ENCODE peak calls at places on chromosomes 3 and 15, in eight cellular contexts. I, Y, J, L, F, V, P and Z are unnamed samples.

GRCh38 chr15:50953302-50953701 is 44.8 kb downstream of the AP4E1 start:
- DNase-seq in I (no peak), Y (peak; percentile 10), J (no peak), L (no peak), F (no peak), V (no peak), P (no peak), Z (no peak)

GRCh38 chr3:151916781-151917180 is 43.3 kb downstream of the SUCNR1 start:
- DNase-seq in I (no peak), Y (no peak), J (no peak), L (no peak), F (no peak), V (no peak), P (no peak), Z (no peak)

GRCh38 chr15:65041787-65042186 is 3.4 kb upstream of the SLC51B start:
- DNase-seq in I (no peak), Y (no peak), J (no peak), L (no peak), F (no peak), V (no peak), P (no peak), Z (no peak)

GRCh38 chr15:89472785-89473256 is 23.6 kb downstream of the RHCG start:
- DNase-seq in I (peak; percentile 78), Y (peak; percentile 48), J (peak; percentile 56), L (peak; percentile 72), F (peak; percentile 95), V (no peak), P (peak; percentile 67), Z (peak; percentile 86)

GRCh38 chr3:107660316-107660976 is 137.7 kb downstream of the BBX start:
- DNase-seq in I (peak; percentile 50), Y (peak; percentile 19), J (peak; percentile 39), L (no peak), F (no peak), V (no peak), P (peak; percentile 56), Z (peak; percentile 42)

GRCh38 chr3:188712257-188712924 is 459.4 kb upstream of the TPRG1 start:
- DNase-seq in I (peak; percentile 25), Y (no peak), J (peak; percentile 83), L (no peak), F (no peak), V (no peak), P (peak; percentile 64), Z (peak; percentile 7)

GRCh38 chr15:36449084-36449661 is 130.3 kb upstream of the CDIN1 start:
- DNase-seq in I (peak; percentile 42), Y (peak; percentile 83), J (no peak), L (peak; percentile 83), F (no peak), V (no peak), P (no peak), Z (no peak)

GRCh38 chr15:50058231-50058630 is 60.8 kb downstream of the ATP8B4 start:
- DNase-seq in I (no peak), Y (no peak), J (no peak), L (no peak), F (no peak), V (no peak), P (peak; percentile 68), Z (no peak)

GRCh38 chr3:58623478-58623877 is 43.1 kb downstream of the FAM3D start:
- DNase-seq in I (no peak), Y (no peak), J (no peak), L (no peak), F (no peak), V (no peak), P (no peak), Z (no peak)

GRCh38 chr3:32238027-32238815 is at the start of gene CMTM8:
- DNase-seq in I (peak; percentile 60), Y (no peak), J (peak; percentile 69), L (peak; percentile 51), F (peak; percentile 77), V (no peak), P (peak; percentile 51), Z (peak; percentile 69)

GRCh38 chr3:12901631-12902045 is 60.3 kb upstream of the RPL32 start:
- DNase-seq in I (no peak), Y (no peak), J (peak; percentile 21), L (peak; percentile 65), F (no peak), V (no peak), P (no peak), Z (peak; percentile 69)

GRCh38 chr15:82663186-82663600 is 16.0 kb upstream of the CPEB1 start:
- DNase-seq in I (peak; percentile 53), Y (no peak), J (peak; percentile 36), L (peak; percentile 87), F (peak; percentile 90), V (no peak), P (peak; percentile 17), Z (peak; percentile 68)

GRCh38 chr3:126509565-126510322 is 7.8 kb downstream of the UROC1 start:
- DNase-seq in I (no peak), Y (no peak), J (no peak), L (no peak), F (no peak), V (no peak), P (no peak), Z (no peak)

GRCh38 chr15:96328101-96328958 is 2.2 kb upstream of the NR2F2 start:
- DNase-seq in I (no peak), Y (no peak), J (no peak), L (no peak), F (no peak), V (no peak), P (peak; percentile 68), Z (no peak)

GRCh38 chr3:24689353-24689752 is 194.7 kb upstream of the THRB start:
- DNase-seq in I (no peak), Y (no peak), J (no peak), L (no peak), F (no peak), V (no peak), P (no peak), Z (no peak)

GRCh38 chr3:37992271-37993066 is 1.9 kb downstream of the VILL start:
- DNase-seq in I (no peak), Y (no peak), J (peak; percentile 48), L (no peak), F (no peak), V (no peak), P (no peak), Z (no peak)

GRCh38 chr15:100244796-100245495 is 96.8 kb downstream of the ADAMTS17 start:
- DNase-seq in I (no peak), Y (no peak), J (no peak), L (no peak), F (no peak), V (no peak), P (no peak), Z (no peak)

GRCh38 chr15:74196175-74196574 is 6.4 kb downstream of the STRA6 start:
- DNase-seq in I (peak; percentile 94), Y (peak; percentile 77), J (peak; percentile 43), L (no peak), F (no peak), V (no peak), P (no peak), Z (no peak)

GRCh38 chr3:120688121-120688520 is 6.1 kb upstream of the HGD start:
- DNase-seq in I (no peak), Y (no peak), J (no peak), L (no peak), F (no peak), V (peak; percentile 55), P (no peak), Z (no peak)

GRCh38 chr3:184716652-184717607 is 5.1 kb upstream of the MAGEF1 start:
- DNase-seq in I (no peak), Y (no peak), J (peak; percentile 12), L (no peak), F (peak; percentile 60), V (no peak), P (no peak), Z (peak; percentile 74)

GRCh38 chr15:66682865-66683264 is 19.2 kb upstream of the SMAD6 start:
- DNase-seq in I (no peak), Y (no peak), J (no peak), L (no peak), F (no peak), V (no peak), P (no peak), Z (no peak)

GRCh38 chr15:48754011-48754410 is 56.9 kb downstream of the CEP152 start:
- DNase-seq in I (no peak), Y (no peak), J (no peak), L (no peak), F (no peak), V (no peak), P (no peak), Z (no peak)

GRCh38 chr3:18937574-18937973 is 210.7 kb upstream of the KCNH8 start:
- DNase-seq in I (no peak), Y (no peak), J (no peak), L (no peak), F (no peak), V (no peak), P (no peak), Z (no peak)
- TF ChIP-seq MAX in I (no peak), Y (no peak), J (no peak), L (no peak), F (no peak), V (no peak), P (no peak), Z (no peak)

DNA sequence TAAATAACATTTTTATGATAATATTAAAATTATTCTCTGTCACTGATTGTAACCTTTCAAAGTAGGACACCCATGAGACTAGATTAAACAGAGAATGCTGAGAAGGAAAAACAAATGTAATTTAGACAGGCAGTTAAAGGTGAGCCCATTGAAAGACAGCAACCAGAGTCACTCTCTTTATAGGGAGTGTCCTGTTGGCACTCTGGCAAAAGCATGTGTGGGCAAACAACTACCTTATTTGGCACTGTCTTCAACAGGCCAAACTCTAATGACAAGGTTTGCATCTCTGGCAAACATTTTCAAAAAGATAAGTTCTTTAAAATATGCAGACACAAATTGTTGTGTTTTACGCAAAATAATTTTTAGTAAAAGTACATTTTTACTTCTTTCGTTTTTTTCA is 29.8 kb downstream of the NFKBIZ start:
- DNase-seq in I (no peak), Y (no peak), J (no peak), L (no peak), F (no peak), V (no peak), P (no peak), Z (no peak)
- TF ChIP-seq POLR2A in I (no peak), Y (no peak), J (no peak), L (no peak), F (no peak), V (no peak), P (no peak), Z (no peak)

DNA sequence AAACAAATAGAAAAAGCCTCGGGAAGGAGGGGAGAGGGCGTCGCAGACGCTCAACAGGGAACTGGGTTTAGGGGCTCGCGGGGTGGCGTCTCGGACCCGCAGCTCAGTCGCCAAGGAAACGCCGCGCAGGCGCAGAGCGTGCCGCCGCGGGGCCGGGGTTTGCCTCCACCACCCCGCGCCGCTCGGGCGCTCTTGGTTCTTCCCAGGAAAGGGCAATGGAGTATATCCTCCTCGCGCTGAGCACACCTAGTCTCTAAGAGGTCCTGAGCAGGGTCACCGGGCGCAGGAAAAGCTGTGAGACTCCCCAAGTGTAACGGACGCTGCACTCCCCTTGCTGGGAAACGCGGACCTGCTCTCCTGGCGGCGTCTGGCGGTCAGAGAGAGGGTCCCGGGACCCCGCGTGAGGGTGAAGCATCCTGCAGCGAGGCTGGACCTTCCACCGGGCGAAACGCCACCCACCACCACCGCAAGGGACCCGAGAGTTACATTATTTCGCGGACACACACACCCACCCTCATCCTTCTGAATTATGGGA is 713 bp downstream of the PLCH1 start:
- DNase-seq in I (peak; percentile 69), Y (peak; percentile 27), J (peak; percentile 48), L (peak; percentile 80), F (peak; percentile 96), V (no peak), P (no peak), Z (peak; percentile 50)
- TF ChIP-seq MAX in I (peak; percentile 27), Y (no peak), J (no peak), L (no peak), F (no peak), V (no peak), P (no peak), Z (no peak)

GRCh38 chr3:125055913-125056705 is at the start of gene HEG1:
- DNase-seq in I (peak; percentile 51), Y (no peak), J (peak; percentile 55), L (peak; percentile 75), F (peak; percentile 83), V (no peak), P (peak; percentile 80), Z (peak; percentile 66)
- TF ChIP-seq POLR2A in I (no peak), Y (no peak), J (no peak), L (no peak), F (no peak), V (peak; percentile 37), P (peak; percentile 42), Z (no peak)